ENCODE peak calls at places on chromosome 2, in six cellular contexts. M is GM23248; O is CD8-positive, alpha-beta memory T cell; S is prostate gland; I is lung; T is PC-9. N is an unnamed sample. For H3K27me3, the result is how much of the 10 kb centered on the place peaks cover.

GRCh38 chr2:197121255-197121654 is 189.3 kb downstream of the ANKRD44 start:
- DNase-seq in I (no peak), M (no peak), T (no peak), O (no peak), S (no peak), N (no peak)

GRCh38 chr2:223697921-223698645 is 95.9 kb upstream of the SCG2 start:
- DNase-seq in M (no peak), T (no peak), I (no peak), O (no peak), S (no peak), N (no peak)

GRCh38 chr2:112834379-112835014 is 2.1 kb downstream of the IL1B start:
- DNase-seq in T (peak), S (no peak), I (no peak), M (no peak), O (no peak), N (no peak)

GRCh38 chr2:112010751-112011150 is 44.3 kb upstream of the TMEM87B start:
- DNase-seq in T (peak), O (no peak), I (no peak), S (no peak), M (no peak), N (no peak)

GRCh38 chr2:102032368-102033027 is 40.7 kb downstream of the IL1R2 start:
- DNase-seq in S (no peak), M (no peak), I (no peak), O (no peak), T (no peak), N (no peak)

GRCh38 chr2:157287160-157287559 is 29.7 kb downstream of the GALNT5 start:
- DNase-seq in S (no peak), I (no peak), M (no peak), T (no peak), O (no peak), N (no peak)

GRCh38 chr2:132448331-132448730 is 31.7 kb downstream of the GPR39 start:
- DNase-seq in S (no peak), O (no peak), T (no peak), I (no peak), M (peak), N (no peak)

GRCh38 chr2:129806985-129807384 is 172.5 kb upstream of the RAB6C start:
- DNase-seq in O (no peak), I (no peak), S (no peak), M (no peak), T (no peak), N (no peak)

GRCh38 chr2:122055541-122055940 is 300.1 kb downstream of the TSN start:
- DNase-seq in O (no peak), M (no peak), T (peak), I (no peak), S (no peak), N (no peak)

GRCh38 chr2:20450201-20451108 is 3.6 kb downstream of the RHOB start:
- DNase-seq in S (peak), I (peak), T (peak), M (peak), O (no peak), N (no peak)

GRCh38 chr2:38375711-38376345 is 1.2 kb downstream of the ATL2 start:
- DNase-seq in T (no peak), S (no peak), I (no peak), M (peak), O (peak), N (no peak)

GRCh38 chr2:134217924-134218323 is 35.9 kb upstream of the MGAT5 start:
- DNase-seq in I (no peak), O (no peak), S (no peak), M (peak), T (no peak), N (no peak)

GRCh38 chr2:9778012-9778411 is 65.3 kb upstream of the TAF1B start:
- DNase-seq in T (no peak), M (peak), S (no peak), I (no peak), O (no peak), N (no peak)

GRCh38 chr2:39124770-39125075 is 3.9 kb upstream of the SOS1 start:
- DNase-seq in T (no peak), O (peak), S (no peak), I (no peak), M (no peak), N (no peak)

GRCh38 chr2:108268001-108268400 is 20.7 kb upstream of the SULT1C2 start:
- DNase-seq in O (no peak), I (no peak), T (peak), S (peak), M (peak), N (no peak)

GRCh38 chr2:196390243-196391148 is 219.1 kb upstream of the STK17B start:
- DNase-seq in S (no peak), T (no peak), O (no peak), M (peak), I (no peak), N (no peak)

GRCh38 chr2:55618025-55618648 is 715 bp upstream of the PPP4R3B start:
- DNase-seq in I (no peak), S (no peak), O (no peak), M (peak), T (peak), N (no peak)

GRCh38 chr2:226977775-226978190 is 141.9 kb downstream of the RHBDD1 start:
- DNase-seq in O (no peak), M (peak), S (no peak), T (no peak), I (no peak), N (no peak)

GRCh38 chr2:82875891-82876290 is 1583.2 kb downstream of the SUCLG1 start:
- DNase-seq in O (no peak), I (no peak), M (no peak), S (no peak), T (no peak), N (no peak)

GRCh38 chr2:197828464-197829135 is 24.2 kb downstream of the PLCL1 start:
- DNase-seq in I (no peak), S (no peak), O (no peak), T (no peak), M (peak), N (no peak)

GRCh38 chr2:72745679-72746368 is 80.0 kb downstream of the EXOC6B start:
- DNase-seq in S (peak), T (peak), O (no peak), I (no peak), M (peak), N (no peak)

GRCh38 chr2:222641336-222641735 is 14.6 kb downstream of the FARSB start:
- DNase-seq in M (no peak), I (no peak), T (no peak), S (no peak), O (no peak), N (no peak)

GRCh38 chr2:173079968-173080860 is 4.6 kb downstream of the MAP3K20 start:
- DNase-seq in T (peak), I (no peak), M (peak), O (no peak), S (no peak), N (no peak)

GRCh38 chr2:88128654-88129312 is 921 bp upstream of the FABP1 start:
- DNase-seq in S (no peak), O (no peak), T (no peak), I (no peak), M (no peak), N (peak)

GRCh38 chr2:240481720-240482119 is 46.3 kb downstream of the GPC1 start:
- DNase-seq in O (no peak), T (no peak), I (peak), S (no peak), M (no peak), N (peak)

GRCh38 chr2:54954158-54954557 is 96.1 kb downstream of the RTN4 start:
- DNase-seq in O (no peak), T (no peak), M (no peak), S (no peak), I (no peak), N (no peak)

GRCh38 chr2:150601280-150602038 is 114.0 kb upstream of the RND3 start:
- DNase-seq in M (peak), S (peak), I (no peak), T (peak), O (no peak), N (no peak)

GRCh38 chr2:223779877-223780276 is 57.5 kb downstream of the AP1S3 start:
- DNase-seq in O (no peak), S (no peak), I (no peak), M (peak), T (peak), N (no peak)

GRCh38 chr2:26243643-26244478 is 571 bp downstream of the HADHA start:
- DNase-seq in I (no peak), O (no peak), S (no peak), T (no peak), M (peak), N (no peak)

GRCh38 chr2:157055660-157056199 is 201.8 kb upstream of the GALNT5 start:
- DNase-seq in T (peak), S (no peak), O (no peak), M (peak), I (no peak), N (no peak)

GRCh38 chr2:78654941-78655340 is 370.6 kb upstream of the REG3G start:
- DNase-seq in T (no peak), S (no peak), M (no peak), O (no peak), I (no peak), N (no peak)

GRCh38 chr2:42722328-42723190 is 41.4 kb downstream of the OXER1 start:
- DNase-seq in M (peak), O (no peak), T (peak), I (peak), S (no peak), N (no peak)

GRCh38 chr2:218074031-218074430 is 5.0 kb downstream of the RUFY4 start:
- DNase-seq in O (no peak), S (no peak), I (no peak), M (no peak), T (peak), N (peak)

GRCh38 chr2:27647289-27647688 is 16.1 kb downstream of the SUPT7L start:
- DNase-seq in T (no peak), O (no peak), S (no peak), I (no peak), M (peak), N (no peak)

GRCh38 chr2:52473526-52473925 is 1294.1 kb upstream of the CHAC2 start:
- DNase-seq in S (no peak), M (no peak), O (no peak), I (no peak), T (no peak), N (no peak)
- H3K27me3 ChIP-seq in S (under half), M (under half), O (under half), I (under half), T (under half), N (under half)

DNA sequence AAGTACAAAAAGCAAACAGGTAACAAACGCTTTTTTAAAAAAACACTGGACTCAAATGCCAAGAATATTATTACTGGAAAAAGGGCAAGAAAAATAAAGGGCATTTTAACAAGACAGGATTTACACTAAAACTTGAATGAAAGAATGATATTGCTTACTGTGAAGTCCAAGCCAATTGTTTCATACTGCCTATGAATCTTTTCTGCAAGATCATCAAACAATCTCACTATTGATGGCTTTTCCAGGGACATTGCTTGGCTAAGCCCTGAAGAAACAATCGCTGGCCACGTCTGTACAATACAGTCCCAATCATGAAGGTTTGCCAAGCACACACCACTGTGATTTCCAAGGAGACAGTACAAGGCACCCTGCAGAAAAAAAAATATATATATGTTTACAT is 41.4 kb upstream of the GPR75 start:
- DNase-seq in T (no peak), O (no peak), S (no peak), M (no peak), I (no peak), N (no peak)
- H3K27ac ChIP-seq in T (no peak), O (no peak), S (no peak), M (no peak), I (no peak), N (no peak)

DNA sequence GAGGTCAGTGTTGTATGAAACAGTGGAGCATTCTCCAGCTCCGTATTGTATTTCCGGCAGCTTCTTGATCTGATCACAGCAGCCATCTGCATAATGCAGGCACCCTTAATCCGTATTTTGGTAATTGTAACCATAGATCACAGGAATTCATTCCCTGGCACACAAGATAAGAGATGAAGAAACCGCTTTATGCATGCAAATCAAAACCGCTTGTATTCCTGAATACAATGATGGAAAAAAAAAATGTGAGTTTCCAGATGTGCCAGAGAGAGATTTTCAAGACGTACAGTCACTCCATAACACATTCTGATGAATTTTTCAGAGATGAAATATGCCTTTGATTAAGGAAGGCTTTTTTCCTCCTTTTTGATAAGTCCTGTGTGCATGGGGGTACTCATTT is 221.4 kb downstream of the ACKR3 start:
- DNase-seq in O (no peak), T (no peak), I (no peak), M (peak), S (no peak), N (no peak)
- H3K27me3 ChIP-seq in O (under half), T (under half), I (under half), M (under half), S (under half), N (under half)

GRCh38 chr2:202429164-202429980 is 53.2 kb downstream of the BMPR2 start:
- DNase-seq in O (no peak), T (no peak), I (no peak), S (no peak), M (peak), N (no peak)
- H3K27ac ChIP-seq in O (no peak), T (no peak), I (no peak), S (no peak), M (peak), N (peak)

GRCh38 chr2:85083092-85083491 is 50.1 kb upstream of the TCF7L1 start:
- DNase-seq in I (no peak), S (no peak), O (no peak), M (no peak), T (no peak), N (no peak)
- H3K27me3 ChIP-seq in I (under half), S (under half), O (under half), M (under half), T (under half), N (under half)

GRCh38 chr2:8239402-8240127 is 442.3 kb upstream of the ID2 start:
- DNase-seq in I (no peak), O (no peak), S (no peak), T (no peak), M (no peak), N (no peak)

GRCh38 chr2:8234757-8235374 is 447.0 kb upstream of the ID2 start:
- DNase-seq in T (no peak), O (no peak), I (no peak), S (no peak), M (no peak), N (peak)

GRCh38 chr2:8241317-8241716 is 440.5 kb upstream of the ID2 start:
- DNase-seq in T (no peak), O (no peak), I (no peak), S (no peak), M (no peak), N (no peak)

GRCh38 chr2:8236391-8236790 is 445.5 kb upstream of the ID2 start:
- DNase-seq in T (no peak), O (no peak), I (no peak), S (no peak), M (no peak), N (no peak)

DNA sequence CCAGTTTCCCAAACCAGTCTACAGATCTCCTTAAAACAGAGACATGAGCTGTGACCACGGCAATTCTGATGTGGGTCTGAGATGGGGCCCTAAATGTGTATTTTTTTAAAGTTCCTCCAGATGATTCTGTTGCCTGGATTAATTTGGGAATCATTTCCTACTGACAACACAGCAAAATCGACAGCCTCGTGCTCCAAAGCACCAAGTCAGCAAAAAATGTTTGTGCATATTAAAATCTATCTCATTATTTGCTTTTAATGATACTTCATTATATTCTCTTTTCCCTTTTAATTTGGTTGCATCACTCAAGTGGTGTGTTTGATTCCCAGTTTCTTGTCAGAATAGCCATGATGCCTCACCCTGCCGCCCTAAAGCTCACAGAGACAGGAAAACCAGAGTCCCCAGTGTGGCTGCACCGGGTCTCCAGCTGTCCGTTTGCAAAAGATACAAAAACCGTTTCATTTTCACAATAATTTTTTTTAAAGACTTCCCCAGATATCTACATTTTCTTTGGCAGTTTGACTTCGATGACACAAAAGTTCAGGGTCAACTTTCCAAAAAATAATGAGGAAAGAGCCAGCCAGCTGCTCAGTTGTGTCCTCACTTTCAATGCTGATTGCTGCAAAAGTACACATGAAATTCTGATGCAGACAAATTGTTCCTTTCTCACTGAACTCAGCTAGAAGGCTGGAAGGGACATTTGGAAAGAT is 443.2 kb upstream of the ID2 start:
- DNase-seq in M (no peak), S (no peak), T (no peak), O (no peak), I (no peak), N (no peak)
- H3K27ac ChIP-seq in M (no peak), S (no peak), T (no peak), O (no peak), I (no peak), N (no peak)

N was measured in esophagus muscularis mucosa.